ENCODE peak calls at places on chromosomes 3 and 15, in eight cellular contexts. One of them, this sample, is unnamed.

GRCh38 chr3:116051586-116051985 is 393.7 kb downstream of the LSAMP start:
- DNase-seq in ecto neural progenitor cell: no peak
- DNase-seq in fibroblast of lung: no peak
- DNase-seq in germinal center: no peak
- DNase-seq in left cardiac atrium: no peak
- DNase-seq in hepatic stellate cell: no peak
- DNase-seq in natural killer cell: no peak
- DNase-seq in cardiac muscle cell: no peak
- DNase-seq in this sample: no peak

GRCh38 chr3:40350529-40350928 is 36.5 kb upstream of the ENTPD3 start:
- DNase-seq in ecto neural progenitor cell: no peak
- DNase-seq in fibroblast of lung: no peak
- DNase-seq in germinal center: no peak
- DNase-seq in left cardiac atrium: no peak
- DNase-seq in hepatic stellate cell: no peak
- DNase-seq in natural killer cell: no peak
- DNase-seq in cardiac muscle cell: no peak
- DNase-seq in this sample: no peak

GRCh38 chr3:66592061-66592875 is 91.4 kb upstream of the LRIG1 start:
- DNase-seq in ecto neural progenitor cell: no peak
- DNase-seq in fibroblast of lung: peak
- DNase-seq in germinal center: no peak
- DNase-seq in left cardiac atrium: no peak
- DNase-seq in hepatic stellate cell: no peak
- DNase-seq in natural killer cell: no peak
- DNase-seq in cardiac muscle cell: no peak
- DNase-seq in this sample: no peak

GRCh38 chr3:169594402-169594801 is 69.1 kb downstream of the MECOM start:
- DNase-seq in ecto neural progenitor cell: no peak
- DNase-seq in fibroblast of lung: no peak
- DNase-seq in germinal center: no peak
- DNase-seq in left cardiac atrium: no peak
- DNase-seq in hepatic stellate cell: no peak
- DNase-seq in natural killer cell: no peak
- DNase-seq in cardiac muscle cell: no peak
- DNase-seq in this sample: no peak

GRCh38 chr15:36831915-36832310 is 252.5 kb downstream of the CDIN1 start:
- DNase-seq in ecto neural progenitor cell: no peak
- DNase-seq in fibroblast of lung: no peak
- DNase-seq in germinal center: no peak
- DNase-seq in left cardiac atrium: no peak
- DNase-seq in hepatic stellate cell: no peak
- DNase-seq in natural killer cell: no peak
- DNase-seq in cardiac muscle cell: no peak
- DNase-seq in this sample: no peak

GRCh38 chr3:128849776-128850542 is 29.5 kb upstream of the ACAD9 start:
- DNase-seq in ecto neural progenitor cell: no peak
- DNase-seq in fibroblast of lung: peak
- DNase-seq in germinal center: no peak
- DNase-seq in left cardiac atrium: no peak
- DNase-seq in hepatic stellate cell: no peak
- DNase-seq in natural killer cell: no peak
- DNase-seq in cardiac muscle cell: peak
- DNase-seq in this sample: no peak

GRCh38 chr15:61155741-61156700 is 73.1 kb downstream of the RORA start:
- DNase-seq in ecto neural progenitor cell: no peak
- DNase-seq in fibroblast of lung: peak
- DNase-seq in germinal center: no peak
- DNase-seq in left cardiac atrium: peak
- DNase-seq in hepatic stellate cell: peak
- DNase-seq in natural killer cell: no peak
- DNase-seq in cardiac muscle cell: peak
- DNase-seq in this sample: no peak

GRCh38 chr15:78306176-78306774 is 6.9 kb upstream of the SKIC8 start:
- DNase-seq in ecto neural progenitor cell: no peak
- DNase-seq in fibroblast of lung: peak
- DNase-seq in germinal center: no peak
- DNase-seq in left cardiac atrium: no peak
- DNase-seq in hepatic stellate cell: peak
- DNase-seq in natural killer cell: no peak
- DNase-seq in cardiac muscle cell: peak
- DNase-seq in this sample: no peak

GRCh38 chr3:72739521-72740466 is 108.5 kb downstream of the SHQ1 start:
- DNase-seq in ecto neural progenitor cell: no peak
- DNase-seq in fibroblast of lung: no peak
- DNase-seq in germinal center: no peak
- DNase-seq in left cardiac atrium: no peak
- DNase-seq in hepatic stellate cell: peak
- DNase-seq in natural killer cell: no peak
- DNase-seq in cardiac muscle cell: no peak
- DNase-seq in this sample: no peak

GRCh38 chr3:196166741-196167140 is 44.5 kb downstream of the ZDHHC19 start:
- DNase-seq in ecto neural progenitor cell: no peak
- DNase-seq in fibroblast of lung: no peak
- DNase-seq in germinal center: no peak
- DNase-seq in left cardiac atrium: no peak
- DNase-seq in hepatic stellate cell: no peak
- DNase-seq in natural killer cell: no peak
- DNase-seq in cardiac muscle cell: no peak
- DNase-seq in this sample: no peak

GRCh38 chr15:88246081-88246480 is 10.5 kb downstream of the NTRK3 start:
- DNase-seq in ecto neural progenitor cell: no peak
- DNase-seq in fibroblast of lung: no peak
- DNase-seq in germinal center: no peak
- DNase-seq in left cardiac atrium: no peak
- DNase-seq in hepatic stellate cell: no peak
- DNase-seq in natural killer cell: no peak
- DNase-seq in cardiac muscle cell: no peak
- DNase-seq in this sample: no peak

GRCh38 chr3:98954806-98955205 is 53.3 kb upstream of the DCBLD2 start:
- DNase-seq in ecto neural progenitor cell: no peak
- DNase-seq in fibroblast of lung: peak
- DNase-seq in germinal center: no peak
- DNase-seq in left cardiac atrium: no peak
- DNase-seq in hepatic stellate cell: no peak
- DNase-seq in natural killer cell: no peak
- DNase-seq in cardiac muscle cell: no peak
- DNase-seq in this sample: no peak

GRCh38 chr3:33751320-33751719 is 33.3 kb upstream of the CLASP2 start:
- DNase-seq in ecto neural progenitor cell: no peak
- DNase-seq in fibroblast of lung: no peak
- DNase-seq in germinal center: no peak
- DNase-seq in left cardiac atrium: no peak
- DNase-seq in hepatic stellate cell: no peak
- DNase-seq in natural killer cell: no peak
- DNase-seq in cardiac muscle cell: no peak
- DNase-seq in this sample: no peak

This sample was measured in iPS DF 6.9.